ENCODE peak calls at places on chromosomes 2 and 18, in eight cellular contexts. One of them, this sample, is unnamed.

GRCh38 chr18:55579888-55580287 is 8.1 kb downstream of the TCF4 start:
- DNase-seq in stimulated activated CD8-positive, alpha-beta memory T cell treated with anti-CD3 and anti-CD28 coated beads, Interleukin-15, amount 100 ng/mL, for 1 hour: no peak
- DNase-seq in GM03348: no peak
- DNase-seq in mucosa of gallbladder: no peak
- DNase-seq in stimulated activated CD4-positive, alpha-beta T cell treated with anti-CD3 and anti-CD28 coated beads, Interleukin-15, amount 100 ng/mL, for 24 hours: no peak
- DNase-seq in M059J: no peak
- DNase-seq in NCI-H774: no peak
- DNase-seq in mesendoderm: no peak
- DNase-seq in this sample: no peak

GRCh38 chr2:208820289-208820688 is 413.7 kb downstream of the PTH2R start:
- DNase-seq in mesendoderm: peak
- DNase-seq in mucosa of gallbladder: no peak
- DNase-seq in GM03348: no peak
- DNase-seq in NCI-H774: peak
- DNase-seq in stimulated activated CD4-positive, alpha-beta T cell treated with anti-CD3 and anti-CD28 coated beads, Interleukin-15, amount 100 ng/mL, for 24 hours: no peak
- DNase-seq in M059J: no peak
- DNase-seq in stimulated activated CD8-positive, alpha-beta memory T cell treated with anti-CD3 and anti-CD28 coated beads, Interleukin-15, amount 100 ng/mL, for 1 hour: no peak
- DNase-seq in this sample: no peak

GRCh38 chr18:56789004-56789888 is 138.1 kb downstream of the WDR7 start:
- DNase-seq in stimulated activated CD8-positive, alpha-beta memory T cell treated with anti-CD3 and anti-CD28 coated beads, Interleukin-15, amount 100 ng/mL, for 1 hour: no peak
- DNase-seq in stimulated activated CD4-positive, alpha-beta T cell treated with anti-CD3 and anti-CD28 coated beads, Interleukin-15, amount 100 ng/mL, for 24 hours: peak
- DNase-seq in NCI-H774: no peak
- DNase-seq in M059J: peak
- DNase-seq in GM03348: peak
- DNase-seq in mesendoderm: peak
- DNase-seq in mucosa of gallbladder: no peak
- DNase-seq in this sample: peak

GRCh38 chr2:138090330-138090729 is 126.1 kb downstream of the HNMT start:
- DNase-seq in stimulated activated CD8-positive, alpha-beta memory T cell treated with anti-CD3 and anti-CD28 coated beads, Interleukin-15, amount 100 ng/mL, for 1 hour: no peak
- DNase-seq in NCI-H774: peak
- DNase-seq in stimulated activated CD4-positive, alpha-beta T cell treated with anti-CD3 and anti-CD28 coated beads, Interleukin-15, amount 100 ng/mL, for 24 hours: no peak
- DNase-seq in GM03348: peak
- DNase-seq in mucosa of gallbladder: no peak
- DNase-seq in M059J: peak
- DNase-seq in mesendoderm: peak
- DNase-seq in this sample: no peak

GRCh38 chr2:151760139-151760650 is 25.9 kb upstream of the NEB start:
- DNase-seq in mucosa of gallbladder: no peak
- DNase-seq in NCI-H774: peak
- DNase-seq in M059J: no peak
- DNase-seq in GM03348: no peak
- DNase-seq in mesendoderm: peak
- DNase-seq in stimulated activated CD8-positive, alpha-beta memory T cell treated with anti-CD3 and anti-CD28 coated beads, Interleukin-15, amount 100 ng/mL, for 1 hour: no peak
- DNase-seq in stimulated activated CD4-positive, alpha-beta T cell treated with anti-CD3 and anti-CD28 coated beads, Interleukin-15, amount 100 ng/mL, for 24 hours: no peak
- DNase-seq in this sample: no peak

GRCh38 chr2:12702661-12703121 is 14.0 kb upstream of the TRIB2 start:
- DNase-seq in GM03348: peak
- DNase-seq in M059J: peak
- DNase-seq in NCI-H774: peak
- DNase-seq in mucosa of gallbladder: peak
- DNase-seq in stimulated activated CD4-positive, alpha-beta T cell treated with anti-CD3 and anti-CD28 coated beads, Interleukin-15, amount 100 ng/mL, for 24 hours: no peak
- DNase-seq in mesendoderm: peak
- DNase-seq in stimulated activated CD8-positive, alpha-beta memory T cell treated with anti-CD3 and anti-CD28 coated beads, Interleukin-15, amount 100 ng/mL, for 1 hour: no peak
- DNase-seq in this sample: no peak

GRCh38 chr2:168992591-168993349 is 38.4 kb downstream of the ABCB11 start:
- DNase-seq in mesendoderm: peak
- DNase-seq in stimulated activated CD8-positive, alpha-beta memory T cell treated with anti-CD3 and anti-CD28 coated beads, Interleukin-15, amount 100 ng/mL, for 1 hour: no peak
- DNase-seq in GM03348: peak
- DNase-seq in stimulated activated CD4-positive, alpha-beta T cell treated with anti-CD3 and anti-CD28 coated beads, Interleukin-15, amount 100 ng/mL, for 24 hours: no peak
- DNase-seq in M059J: peak
- DNase-seq in mucosa of gallbladder: no peak
- DNase-seq in NCI-H774: no peak
- DNase-seq in this sample: no peak

GRCh38 chr18:45359275-45360009 is 255.8 kb upstream of the SLC14A2 start:
- DNase-seq in stimulated activated CD8-positive, alpha-beta memory T cell treated with anti-CD3 and anti-CD28 coated beads, Interleukin-15, amount 100 ng/mL, for 1 hour: no peak
- DNase-seq in NCI-H774: peak
- DNase-seq in GM03348: no peak
- DNase-seq in stimulated activated CD4-positive, alpha-beta T cell treated with anti-CD3 and anti-CD28 coated beads, Interleukin-15, amount 100 ng/mL, for 24 hours: no peak
- DNase-seq in mesendoderm: peak
- DNase-seq in M059J: no peak
- DNase-seq in mucosa of gallbladder: peak
- DNase-seq in this sample: no peak

GRCh38 chr18:76265375-76266225 is 229.4 kb downstream of the ZNF516 start:
- DNase-seq in mucosa of gallbladder: peak
- DNase-seq in mesendoderm: no peak
- DNase-seq in GM03348: peak
- DNase-seq in M059J: no peak
- DNase-seq in NCI-H774: no peak
- DNase-seq in stimulated activated CD8-positive, alpha-beta memory T cell treated with anti-CD3 and anti-CD28 coated beads, Interleukin-15, amount 100 ng/mL, for 1 hour: no peak
- DNase-seq in stimulated activated CD4-positive, alpha-beta T cell treated with anti-CD3 and anti-CD28 coated beads, Interleukin-15, amount 100 ng/mL, for 24 hours: no peak
- DNase-seq in this sample: no peak

GRCh38 chr2:56217106-56217505 is 33.3 kb downstream of the CCDC85A start:
- DNase-seq in NCI-H774: no peak
- DNase-seq in mesendoderm: peak
- DNase-seq in stimulated activated CD8-positive, alpha-beta memory T cell treated with anti-CD3 and anti-CD28 coated beads, Interleukin-15, amount 100 ng/mL, for 1 hour: no peak
- DNase-seq in stimulated activated CD4-positive, alpha-beta T cell treated with anti-CD3 and anti-CD28 coated beads, Interleukin-15, amount 100 ng/mL, for 24 hours: no peak
- DNase-seq in mucosa of gallbladder: no peak
- DNase-seq in GM03348: no peak
- DNase-seq in M059J: no peak
- DNase-seq in this sample: no peak

GRCh38 chr2:202084265-202084664 is 11.2 kb downstream of the KIAA2012 start:
- DNase-seq in GM03348: peak
- DNase-seq in stimulated activated CD4-positive, alpha-beta T cell treated with anti-CD3 and anti-CD28 coated beads, Interleukin-15, amount 100 ng/mL, for 24 hours: no peak
- DNase-seq in mesendoderm: no peak
- DNase-seq in stimulated activated CD8-positive, alpha-beta memory T cell treated with anti-CD3 and anti-CD28 coated beads, Interleukin-15, amount 100 ng/mL, for 1 hour: no peak
- DNase-seq in M059J: peak
- DNase-seq in mucosa of gallbladder: no peak
- DNase-seq in NCI-H774: no peak
- DNase-seq in this sample: no peak

GRCh38 chr18:43648002-43648401 is 370.7 kb upstream of the SYT4 start:
- DNase-seq in stimulated activated CD8-positive, alpha-beta memory T cell treated with anti-CD3 and anti-CD28 coated beads, Interleukin-15, amount 100 ng/mL, for 1 hour: no peak
- DNase-seq in NCI-H774: no peak
- DNase-seq in mucosa of gallbladder: no peak
- DNase-seq in M059J: no peak
- DNase-seq in mesendoderm: no peak
- DNase-seq in GM03348: no peak
- DNase-seq in stimulated activated CD4-positive, alpha-beta T cell treated with anti-CD3 and anti-CD28 coated beads, Interleukin-15, amount 100 ng/mL, for 24 hours: no peak
- DNase-seq in this sample: no peak

GRCh38 chr2:105175231-105175630 is 66.3 kb upstream of the GPR45 start:
- DNase-seq in mucosa of gallbladder: no peak
- DNase-seq in mesendoderm: no peak
- DNase-seq in stimulated activated CD8-positive, alpha-beta memory T cell treated with anti-CD3 and anti-CD28 coated beads, Interleukin-15, amount 100 ng/mL, for 1 hour: no peak
- DNase-seq in NCI-H774: no peak
- DNase-seq in GM03348: no peak
- DNase-seq in M059J: no peak
- DNase-seq in stimulated activated CD4-positive, alpha-beta T cell treated with anti-CD3 and anti-CD28 coated beads, Interleukin-15, amount 100 ng/mL, for 24 hours: no peak
- DNase-seq in this sample: no peak

GRCh38 chr2:222837643-222838056 is 23.2 kb upstream of the ACSL3 start:
- DNase-seq in M059J: peak
- DNase-seq in NCI-H774: no peak
- DNase-seq in stimulated activated CD4-positive, alpha-beta T cell treated with anti-CD3 and anti-CD28 coated beads, Interleukin-15, amount 100 ng/mL, for 24 hours: no peak
- DNase-seq in GM03348: no peak
- DNase-seq in mucosa of gallbladder: no peak
- DNase-seq in stimulated activated CD8-positive, alpha-beta memory T cell treated with anti-CD3 and anti-CD28 coated beads, Interleukin-15, amount 100 ng/mL, for 1 hour: no peak
- DNase-seq in mesendoderm: no peak
- DNase-seq in this sample: no peak

GRCh38 chr18:78792094-78792493 is 187.5 kb upstream of the SALL3 start:
- DNase-seq in mesendoderm: no peak
- DNase-seq in stimulated activated CD8-positive, alpha-beta memory T cell treated with anti-CD3 and anti-CD28 coated beads, Interleukin-15, amount 100 ng/mL, for 1 hour: no peak
- DNase-seq in NCI-H774: no peak
- DNase-seq in stimulated activated CD4-positive, alpha-beta T cell treated with anti-CD3 and anti-CD28 coated beads, Interleukin-15, amount 100 ng/mL, for 24 hours: no peak
- DNase-seq in GM03348: no peak
- DNase-seq in mucosa of gallbladder: no peak
- DNase-seq in M059J: no peak
- DNase-seq in this sample: no peak

GRCh38 chr2:218858671-218859555 is 692 bp upstream of the WNT6 start:
- DNase-seq in mucosa of gallbladder: no peak
- DNase-seq in stimulated activated CD4-positive, alpha-beta T cell treated with anti-CD3 and anti-CD28 coated beads, Interleukin-15, amount 100 ng/mL, for 24 hours: no peak
- DNase-seq in GM03348: no peak
- DNase-seq in M059J: no peak
- DNase-seq in stimulated activated CD8-positive, alpha-beta memory T cell treated with anti-CD3 and anti-CD28 coated beads, Interleukin-15, amount 100 ng/mL, for 1 hour: no peak
- DNase-seq in NCI-H774: no peak
- DNase-seq in mesendoderm: no peak
- DNase-seq in this sample: no peak

GRCh38 chr2:37370666-37371065 is 26.2 kb downstream of the QPCT start:
- DNase-seq in NCI-H774: no peak
- DNase-seq in M059J: no peak
- DNase-seq in mesendoderm: no peak
- DNase-seq in mucosa of gallbladder: no peak
- DNase-seq in stimulated activated CD8-positive, alpha-beta memory T cell treated with anti-CD3 and anti-CD28 coated beads, Interleukin-15, amount 100 ng/mL, for 1 hour: no peak
- DNase-seq in GM03348: no peak
- DNase-seq in stimulated activated CD4-positive, alpha-beta T cell treated with anti-CD3 and anti-CD28 coated beads, Interleukin-15, amount 100 ng/mL, for 24 hours: no peak
- DNase-seq in this sample: no peak

GRCh38 chr2:219687266-219687665 is 59.8 kb downstream of the SLC4A3 start:
- DNase-seq in mesendoderm: no peak
- DNase-seq in NCI-H774: no peak
- DNase-seq in stimulated activated CD4-positive, alpha-beta T cell treated with anti-CD3 and anti-CD28 coated beads, Interleukin-15, amount 100 ng/mL, for 24 hours: no peak
- DNase-seq in GM03348: peak
- DNase-seq in M059J: peak
- DNase-seq in mucosa of gallbladder: no peak
- DNase-seq in stimulated activated CD8-positive, alpha-beta memory T cell treated with anti-CD3 and anti-CD28 coated beads, Interleukin-15, amount 100 ng/mL, for 1 hour: no peak
- DNase-seq in this sample: no peak

GRCh38 chr2:50358586-50358985 is 673.3 kb downstream of the NRXN1 start:
- DNase-seq in NCI-H774: no peak
- DNase-seq in stimulated activated CD4-positive, alpha-beta T cell treated with anti-CD3 and anti-CD28 coated beads, Interleukin-15, amount 100 ng/mL, for 24 hours: no peak
- DNase-seq in mesendoderm: no peak
- DNase-seq in stimulated activated CD8-positive, alpha-beta memory T cell treated with anti-CD3 and anti-CD28 coated beads, Interleukin-15, amount 100 ng/mL, for 1 hour: no peak
- DNase-seq in M059J: no peak
- DNase-seq in GM03348: no peak
- DNase-seq in mucosa of gallbladder: no peak
- DNase-seq in this sample: no peak

GRCh38 chr18:67463829-67464228 is 52.7 kb downstream of the DSEL start:
- DNase-seq in stimulated activated CD4-positive, alpha-beta T cell treated with anti-CD3 and anti-CD28 coated beads, Interleukin-15, amount 100 ng/mL, for 24 hours: no peak
- DNase-seq in stimulated activated CD8-positive, alpha-beta memory T cell treated with anti-CD3 and anti-CD28 coated beads, Interleukin-15, amount 100 ng/mL, for 1 hour: no peak
- DNase-seq in GM03348: no peak
- DNase-seq in NCI-H774: no peak
- DNase-seq in mucosa of gallbladder: no peak
- DNase-seq in mesendoderm: peak
- DNase-seq in M059J: no peak
- DNase-seq in this sample: no peak

GRCh38 chr18:26685438-26686173 is 137.3 kb upstream of the KCTD1 start:
- DNase-seq in stimulated activated CD4-positive, alpha-beta T cell treated with anti-CD3 and anti-CD28 coated beads, Interleukin-15, amount 100 ng/mL, for 24 hours: no peak
- DNase-seq in mucosa of gallbladder: no peak
- DNase-seq in M059J: peak
- DNase-seq in stimulated activated CD8-positive, alpha-beta memory T cell treated with anti-CD3 and anti-CD28 coated beads, Interleukin-15, amount 100 ng/mL, for 1 hour: no peak
- DNase-seq in mesendoderm: peak
- DNase-seq in NCI-H774: no peak
- DNase-seq in GM03348: no peak
- DNase-seq in this sample: no peak

GRCh38 chr2:99984781-99985525 is 157.4 kb downstream of the AFF3 start:
- DNase-seq in stimulated activated CD8-positive, alpha-beta memory T cell treated with anti-CD3 and anti-CD28 coated beads, Interleukin-15, amount 100 ng/mL, for 1 hour: no peak
- DNase-seq in GM03348: peak
- DNase-seq in mucosa of gallbladder: no peak
- DNase-seq in NCI-H774: no peak
- DNase-seq in mesendoderm: peak
- DNase-seq in M059J: no peak
- DNase-seq in stimulated activated CD4-positive, alpha-beta T cell treated with anti-CD3 and anti-CD28 coated beads, Interleukin-15, amount 100 ng/mL, for 24 hours: no peak
- DNase-seq in this sample: no peak

GRCh38 chr2:174682578-174683391 is 81.5 kb downstream of the CHRNA1 start:
- DNase-seq in mucosa of gallbladder: peak
- DNase-seq in mesendoderm: peak
- DNase-seq in stimulated activated CD4-positive, alpha-beta T cell treated with anti-CD3 and anti-CD28 coated beads, Interleukin-15, amount 100 ng/mL, for 24 hours: peak
- DNase-seq in stimulated activated CD8-positive, alpha-beta memory T cell treated with anti-CD3 and anti-CD28 coated beads, Interleukin-15, amount 100 ng/mL, for 1 hour: peak
- DNase-seq in NCI-H774: peak
- DNase-seq in M059J: peak
- DNase-seq in GM03348: peak
- DNase-seq in this sample: peak

GRCh38 chr2:64273524-64274398 is 129.5 kb upstream of the PELI1 start:
- DNase-seq in M059J: peak
- DNase-seq in mucosa of gallbladder: peak
- DNase-seq in GM03348: peak
- DNase-seq in mesendoderm: peak
- DNase-seq in NCI-H774: no peak
- DNase-seq in stimulated activated CD4-positive, alpha-beta T cell treated with anti-CD3 and anti-CD28 coated beads, Interleukin-15, amount 100 ng/mL, for 24 hours: no peak
- DNase-seq in stimulated activated CD8-positive, alpha-beta memory T cell treated with anti-CD3 and anti-CD28 coated beads, Interleukin-15, amount 100 ng/mL, for 1 hour: no peak
- DNase-seq in this sample: no peak

GRCh38 chr2:177264209-177264538 is 353 bp downstream of the NFE2L2 start:
- DNase-seq in M059J: peak
- DNase-seq in NCI-H774: no peak
- DNase-seq in GM03348: peak
- DNase-seq in mucosa of gallbladder: no peak
- DNase-seq in stimulated activated CD4-positive, alpha-beta T cell treated with anti-CD3 and anti-CD28 coated beads, Interleukin-15, amount 100 ng/mL, for 24 hours: no peak
- DNase-seq in mesendoderm: peak
- DNase-seq in stimulated activated CD8-positive, alpha-beta memory T cell treated with anti-CD3 and anti-CD28 coated beads, Interleukin-15, amount 100 ng/mL, for 1 hour: no peak
- DNase-seq in this sample: no peak

GRCh38 chr2:219803294-219803693 is 175.9 kb downstream of the SLC4A3 start:
- DNase-seq in NCI-H774: no peak
- DNase-seq in stimulated activated CD8-positive, alpha-beta memory T cell treated with anti-CD3 and anti-CD28 coated beads, Interleukin-15, amount 100 ng/mL, for 1 hour: no peak
- DNase-seq in mesendoderm: no peak
- DNase-seq in stimulated activated CD4-positive, alpha-beta T cell treated with anti-CD3 and anti-CD28 coated beads, Interleukin-15, amount 100 ng/mL, for 24 hours: no peak
- DNase-seq in M059J: peak
- DNase-seq in GM03348: peak
- DNase-seq in mucosa of gallbladder: no peak
- DNase-seq in this sample: no peak

GRCh38 chr2:26451700-26452099 is 26.2 kb downstream of the OTOF start:
- DNase-seq in M059J: no peak
- DNase-seq in mesendoderm: no peak
- DNase-seq in stimulated activated CD4-positive, alpha-beta T cell treated with anti-CD3 and anti-CD28 coated beads, Interleukin-15, amount 100 ng/mL, for 24 hours: no peak
- DNase-seq in NCI-H774: no peak
- DNase-seq in GM03348: no peak
- DNase-seq in stimulated activated CD8-positive, alpha-beta memory T cell treated with anti-CD3 and anti-CD28 coated beads, Interleukin-15, amount 100 ng/mL, for 1 hour: no peak
- DNase-seq in mucosa of gallbladder: no peak
- DNase-seq in this sample: no peak

GRCh38 chr2:20365249-20365817 is 14.7 kb upstream of the PUM2 start:
- DNase-seq in GM03348: peak
- DNase-seq in stimulated activated CD8-positive, alpha-beta memory T cell treated with anti-CD3 and anti-CD28 coated beads, Interleukin-15, amount 100 ng/mL, for 1 hour: no peak
- DNase-seq in mesendoderm: no peak
- DNase-seq in M059J: peak
- DNase-seq in stimulated activated CD4-positive, alpha-beta T cell treated with anti-CD3 and anti-CD28 coated beads, Interleukin-15, amount 100 ng/mL, for 24 hours: peak
- DNase-seq in NCI-H774: no peak
- DNase-seq in mucosa of gallbladder: no peak
- DNase-seq in this sample: peak

GRCh38 chr2:235908826-235909225 is 259.4 kb downstream of the GBX2 start:
- DNase-seq in GM03348: no peak
- DNase-seq in stimulated activated CD8-positive, alpha-beta memory T cell treated with anti-CD3 and anti-CD28 coated beads, Interleukin-15, amount 100 ng/mL, for 1 hour: no peak
- DNase-seq in stimulated activated CD4-positive, alpha-beta T cell treated with anti-CD3 and anti-CD28 coated beads, Interleukin-15, amount 100 ng/mL, for 24 hours: no peak
- DNase-seq in NCI-H774: no peak
- DNase-seq in M059J: no peak
- DNase-seq in mucosa of gallbladder: no peak
- DNase-seq in mesendoderm: no peak
- DNase-seq in this sample: no peak

GRCh38 chr2:129011466-129012061 is 692.9 kb upstream of the HS6ST1 start:
- DNase-seq in GM03348: no peak
- DNase-seq in mucosa of gallbladder: no peak
- DNase-seq in NCI-H774: no peak
- DNase-seq in mesendoderm: no peak
- DNase-seq in M059J: no peak
- DNase-seq in stimulated activated CD4-positive, alpha-beta T cell treated with anti-CD3 and anti-CD28 coated beads, Interleukin-15, amount 100 ng/mL, for 24 hours: no peak
- DNase-seq in stimulated activated CD8-positive, alpha-beta memory T cell treated with anti-CD3 and anti-CD28 coated beads, Interleukin-15, amount 100 ng/mL, for 1 hour: no peak
- DNase-seq in this sample: no peak

GRCh38 chr2:72004976-72005375 is 142.7 kb downstream of the CYP26B1 start:
- DNase-seq in GM03348: no peak
- DNase-seq in NCI-H774: no peak
- DNase-seq in mucosa of gallbladder: no peak
- DNase-seq in mesendoderm: peak
- DNase-seq in M059J: no peak
- DNase-seq in stimulated activated CD8-positive, alpha-beta memory T cell treated with anti-CD3 and anti-CD28 coated beads, Interleukin-15, amount 100 ng/mL, for 1 hour: no peak
- DNase-seq in stimulated activated CD4-positive, alpha-beta T cell treated with anti-CD3 and anti-CD28 coated beads, Interleukin-15, amount 100 ng/mL, for 24 hours: no peak
- DNase-seq in this sample: no peak

GRCh38 chr2:229910832-229911412 is 10.9 kb downstream of the TRIP12 start:
- DNase-seq in stimulated activated CD8-positive, alpha-beta memory T cell treated with anti-CD3 and anti-CD28 coated beads, Interleukin-15, amount 100 ng/mL, for 1 hour: no peak
- DNase-seq in mesendoderm: peak
- DNase-seq in mucosa of gallbladder: no peak
- DNase-seq in GM03348: peak
- DNase-seq in M059J: peak
- DNase-seq in NCI-H774: no peak
- DNase-seq in stimulated activated CD4-positive, alpha-beta T cell treated with anti-CD3 and anti-CD28 coated beads, Interleukin-15, amount 100 ng/mL, for 24 hours: no peak
- DNase-seq in this sample: no peak

GRCh38 chr2:231919341-231920035 is 6.7 kb downstream of the NPPC start:
- DNase-seq in stimulated activated CD8-positive, alpha-beta memory T cell treated with anti-CD3 and anti-CD28 coated beads, Interleukin-15, amount 100 ng/mL, for 1 hour: no peak
- DNase-seq in NCI-H774: no peak
- DNase-seq in mucosa of gallbladder: no peak
- DNase-seq in stimulated activated CD4-positive, alpha-beta T cell treated with anti-CD3 and anti-CD28 coated beads, Interleukin-15, amount 100 ng/mL, for 24 hours: no peak
- DNase-seq in M059J: no peak
- DNase-seq in mesendoderm: no peak
- DNase-seq in GM03348: no peak
- DNase-seq in this sample: no peak

GRCh38 chr2:75705921-75706320 is 4.8 kb downstream of the GCFC2 start:
- DNase-seq in GM03348: no peak
- DNase-seq in NCI-H774: no peak
- DNase-seq in M059J: no peak
- DNase-seq in stimulated activated CD4-positive, alpha-beta T cell treated with anti-CD3 and anti-CD28 coated beads, Interleukin-15, amount 100 ng/mL, for 24 hours: no peak
- DNase-seq in stimulated activated CD8-positive, alpha-beta memory T cell treated with anti-CD3 and anti-CD28 coated beads, Interleukin-15, amount 100 ng/mL, for 1 hour: no peak
- DNase-seq in mucosa of gallbladder: no peak
- DNase-seq in mesendoderm: no peak
- DNase-seq in this sample: no peak